ENCODE peak calls at places on chromosomes 13 and 19, in five cellular contexts. W is pancreas, F is small intestine, G is adrenal gland, P is left ventricle myocardium inferior. E is an unnamed sample. For H3K36me3, the result is how much of the 10 kb centered on the place peaks cover.

GRCh38 chr19:23801798-23802197 is 43.1 kb upstream of the ZNF681 start:
- DNase-seq in W (no peak), F (no peak), G (no peak), P (no peak), E (no peak)

GRCh38 chr13:51380269-51380668 is 40.8 kb downstream of the SERPINE3 start:
- DNase-seq in W (no peak), F (peak), G (no peak), P (no peak), E (no peak)

GRCh38 chr13:82356667-82357066 is 1525.6 kb downstream of the SLITRK1 start:
- DNase-seq in W (no peak), F (no peak), G (no peak), P (no peak), E (no peak)

GRCh38 chr19:30854661-30855060 is 482.5 kb downstream of the ZNF536 start:
- DNase-seq in W (no peak), F (no peak), G (no peak), P (no peak), E (no peak)

GRCh38 chr19:17881701-17882100 is 10.0 kb downstream of the SLC5A5 start:
- DNase-seq in W (no peak), F (no peak), G (no peak), P (no peak), E (no peak)

GRCh38 chr19:28466107-28467045 is 746.6 kb downstream of the UQCRFS1 start:
- DNase-seq in W (peak), F (peak), G (peak), P (peak), E (peak)

GRCh38 chr19:17109300-17109699 is 33.7 kb downstream of the MYO9B start:
- DNase-seq in W (no peak), F (no peak), G (no peak), P (no peak), E (no peak)

GRCh38 chr19:6767357-6768235 is at the start of gene SH2D3A:
- DNase-seq in W (peak), F (peak), G (peak), P (peak), E (peak)

GRCh38 chr13:74040200-74040599 is 94.0 kb downstream of the KLF12 start:
- DNase-seq in W (peak), F (peak), G (no peak), P (peak), E (no peak)

GRCh38 chr13:114097893-114098688 is 34.3 kb downstream of the RASA3 start:
- DNase-seq in W (peak), F (no peak), G (no peak), P (no peak), E (peak)

GRCh38 chr13:35693142-35693784 is 216.8 kb upstream of the MAB21L1 start:
- DNase-seq in W (no peak), F (no peak), G (no peak), P (no peak), E (no peak)

GRCh38 chr13:44884076-44884729 is 105.1 kb downstream of the NUFIP1 start:
- DNase-seq in W (no peak), F (no peak), G (no peak), P (no peak), E (no peak)

GRCh38 chr19:7862413-7862951 is 11.7 kb downstream of the PRR36 start:
- DNase-seq in W (no peak), F (peak), G (peak), P (peak), E (peak)

GRCh38 chr13:39952244-39953233 is 297.1 kb downstream of the COG6 start:
- DNase-seq in W (no peak), F (no peak), G (no peak), P (no peak), E (no peak)

GRCh38 chr13:110345266-110345665 is 38.2 kb downstream of the COL4A2 start:
- DNase-seq in W (no peak), F (no peak), G (no peak), P (no peak), E (no peak)

GRCh38 chr13:110342474-110342873 is 35.4 kb downstream of the COL4A2 start:
- DNase-seq in W (no peak), F (no peak), G (no peak), P (no peak), E (no peak)

GRCh38 chr13:110345701-110346100 is 38.6 kb downstream of the COL4A2 start:
- DNase-seq in W (no peak), F (no peak), G (no peak), P (no peak), E (no peak)

GRCh38 chr13:110343241-110343865 is 36.3 kb downstream of the COL4A2 start:
- DNase-seq in W (no peak), F (no peak), G (no peak), P (no peak), E (no peak)

GRCh38 chr13:110344320-110344719 is 37.2 kb downstream of the COL4A2 start:
- DNase-seq in W (no peak), F (no peak), G (no peak), P (no peak), E (no peak)
- H3K27ac ChIP-seq in W (no peak), F (no peak), G (no peak), P (no peak), E (no peak)

DNA sequence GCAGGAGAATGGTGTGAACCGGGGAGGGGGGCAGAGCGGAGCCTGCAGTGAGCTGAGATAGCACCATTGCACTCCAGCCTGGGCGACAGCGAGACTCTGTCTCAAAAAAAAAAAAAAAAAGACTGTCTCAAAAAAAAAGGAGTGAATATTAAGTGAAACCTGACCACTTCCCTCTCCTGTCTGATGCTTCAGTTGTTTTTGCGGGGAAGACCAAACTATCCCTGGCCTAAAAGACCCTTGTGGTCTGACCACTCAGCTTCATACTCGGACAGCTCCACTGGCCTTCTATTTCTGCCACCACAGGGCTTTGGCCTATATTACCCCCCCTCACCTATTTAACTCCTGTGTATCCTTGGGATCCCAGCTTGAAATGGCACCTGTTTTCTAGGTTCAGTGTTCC is 2.3 kb downstream of the CLASRP start:
- DNase-seq in W (no peak), F (no peak), G (no peak), P (no peak), E (no peak)
- H3K36me3 ChIP-seq in W (under half), F (under half), G (half or more), P (half or more), E (under half)

DNA sequence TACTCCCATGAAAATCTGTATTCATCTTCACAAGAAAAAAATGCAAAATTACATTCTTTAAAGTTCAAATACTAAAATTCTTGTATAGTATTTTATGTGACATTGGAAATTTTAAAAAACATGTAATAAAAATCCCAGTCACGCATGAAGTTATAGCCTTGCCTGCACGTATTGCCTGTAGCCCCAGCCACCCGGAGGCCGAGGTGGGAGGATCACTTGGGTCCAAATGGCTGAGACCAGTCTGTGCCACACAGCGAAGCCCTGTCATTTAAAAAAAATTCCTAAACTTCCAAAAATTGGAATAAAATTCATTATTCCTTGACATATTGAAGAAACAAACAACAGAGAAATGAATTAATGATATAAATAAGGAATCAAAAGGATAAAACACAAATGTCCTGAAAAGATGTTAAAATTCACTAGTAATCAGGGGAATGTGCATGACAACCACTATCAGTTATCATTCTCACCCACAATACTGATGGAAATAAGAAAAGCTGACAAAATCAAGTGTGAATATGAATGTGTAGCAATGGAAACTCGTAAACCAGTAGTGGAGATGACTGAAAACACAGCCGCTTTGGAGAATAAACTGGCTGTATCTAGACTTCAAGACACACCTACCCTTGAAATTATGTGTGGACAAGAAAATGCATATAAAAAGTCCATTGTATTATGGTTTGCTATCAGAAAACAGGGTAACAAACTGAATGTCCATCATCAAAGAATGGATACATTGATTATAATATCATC is 7.5 kb downstream of the CARD8 start:
- DNase-seq in W (no peak), F (no peak), G (no peak), P (no peak), E (no peak)
- H3K4me3 ChIP-seq in W (no peak), F (no peak), G (peak), P (peak), E (peak)

DNA sequence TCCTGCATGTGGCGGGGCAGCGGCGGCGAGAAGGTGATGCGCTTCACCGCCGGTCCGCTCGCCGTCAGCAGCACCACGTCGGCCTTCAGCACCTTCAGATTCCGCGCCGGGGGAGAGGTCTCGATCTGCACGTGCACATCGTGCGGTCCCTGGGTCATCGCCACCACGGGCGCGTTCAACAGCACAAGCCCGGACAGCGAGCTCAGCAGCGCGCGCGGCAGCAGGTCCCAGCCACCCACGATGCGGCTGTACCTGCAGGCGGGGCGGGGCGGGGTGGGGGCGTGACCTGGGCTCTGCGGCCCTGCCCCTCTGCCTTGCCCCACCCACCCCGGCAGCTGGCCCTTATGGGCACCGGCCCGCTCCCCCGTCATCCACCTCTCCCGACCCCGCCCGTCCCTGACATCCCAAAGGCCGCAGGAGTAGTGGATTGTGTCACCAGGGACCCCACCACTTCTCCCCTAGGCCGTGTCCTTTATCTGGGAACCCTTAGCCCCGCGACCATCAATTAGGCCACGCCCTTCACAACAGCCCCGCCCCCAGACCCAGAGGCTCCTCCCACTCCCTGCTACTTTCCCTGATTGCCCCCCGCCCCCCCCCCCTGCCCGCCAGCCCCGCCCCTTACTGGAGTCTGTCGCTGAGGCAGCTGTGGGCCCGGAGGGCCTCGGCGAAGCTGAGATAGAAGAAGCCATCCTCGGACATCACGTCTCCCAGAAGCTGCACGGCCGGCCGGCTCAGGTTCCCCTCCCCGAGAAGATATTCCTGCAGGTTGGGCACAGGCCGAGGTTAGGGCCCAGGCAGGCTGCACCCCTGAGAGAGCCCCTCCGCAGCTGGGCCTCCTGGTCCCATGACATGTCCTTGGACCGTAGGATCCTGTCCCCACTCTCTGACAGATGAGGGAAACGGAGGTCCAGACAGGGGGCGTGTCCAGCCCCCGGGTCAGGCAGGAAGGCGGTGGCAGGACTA is 6.1 kb downstream of the IL4I1 start:
- DNase-seq in W (peak), F (peak), G (no peak), P (no peak), E (peak)
- H3K27ac ChIP-seq in W (no peak), F (no peak), G (no peak), P (no peak), E (peak)

GRCh38 chr19:2780284-2780683 is 2.8 kb downstream of the SGTA start:
- DNase-seq in W (no peak), F (no peak), G (no peak), P (no peak), E (no peak)

GRCh38 chr19:2785244-2786000 is at the start of gene THOP1:
- DNase-seq in W (peak), F (peak), G (peak), P (peak), E (peak)

GRCh38 chr19:2783781-2784145 is 690 bp upstream of the SGTA start:
- DNase-seq in W (no peak), F (no peak), G (no peak), P (no peak), E (no peak)

GRCh38 chr19:2782936-2783780 is at the start of gene SGTA:
- DNase-seq in W (peak), F (peak), G (peak), P (peak), E (peak)

GRCh38 chr19:2782357-2782935 is 627 bp downstream of the SGTA start:
- DNase-seq in W (no peak), F (peak), G (no peak), P (no peak), E (no peak)
- H3K36me3 ChIP-seq in W (under half), F (under half), G (under half), P (under half), E (under half)